ENCODE peak calls at places on chromosomes 1 and 21, in eight cellular contexts. V is Calu3; R is pulmonary artery endothelial cell; G is amniotic stem cell; H is activated effector memory CD4-positive, alpha-beta T cell treated with anti-CD3 and anti-CD28 coated beads, Interleukin-2, amount 50 U/mL, for 16 hours; W is CD4-positive, alpha-beta T cell; B is NCI-H1092; L is effector CD4-positive, alpha-beta T cell. U is an unnamed sample.
A peak's percentile ranks its signal among the peaks of the same experiment; 100 is the strongest.

GRCh38 chr1:110673805-110674336 is 869 bp downstream of the KCNA3 start:
- DNase-seq in H (peak; percentile 73), R (no peak), L (peak; percentile 17), B (no peak), G (no peak), W (peak; percentile 17), V (no peak), U (no peak)

GRCh38 chr1:174114788-174115448 is 44.4 kb upstream of the RABGAP1L start:
- DNase-seq in B (no peak), W (no peak), L (no peak), R (peak; percentile 2), V (peak; percentile 56), G (no peak), H (no peak), U (peak; percentile 80)

GRCh38 chr1:109776911-109777310 is 13.2 kb upstream of the EPS8L3 start:
- DNase-seq in W (peak; percentile 62), V (peak; percentile 78), G (peak; percentile 45), L (peak; percentile 65), R (peak; percentile 29), H (peak; percentile 91), B (peak; percentile 73), U (peak; percentile 81)

GRCh38 chr1:201906336-201906735 is 17.6 kb downstream of the SHISA4 start:
- DNase-seq in R (no peak), B (no peak), V (no peak), G (no peak), L (no peak), H (no peak), W (no peak), U (no peak)

GRCh38 chr1:160672118-160672517 is 25.3 kb upstream of the SLAMF1 start:
- DNase-seq in W (no peak), L (no peak), R (no peak), B (no peak), V (no peak), G (no peak), H (no peak), U (no peak)

GRCh38 chr1:177440821-177441220 is 270.1 kb downstream of the BRINP2 start:
- DNase-seq in V (no peak), G (no peak), L (no peak), H (no peak), B (no peak), W (no peak), R (no peak), U (no peak)

GRCh38 chr1:218299416-218299815 is 14.3 kb downstream of the RRP15 start:
- DNase-seq in B (no peak), G (peak; percentile 33), L (no peak), W (no peak), V (no peak), R (no peak), H (no peak), U (peak; percentile 42)

GRCh38 chr1:220908757-220909156 is 29.5 kb downstream of the HLX start:
- DNase-seq in H (no peak), R (no peak), L (no peak), B (no peak), W (no peak), V (peak; percentile 33), G (no peak), U (peak; percentile 56)

GRCh38 chr1:21341517-21342078 is 51.3 kb upstream of the ECE1 start:
- DNase-seq in H (no peak), L (no peak), B (no peak), V (no peak), G (no peak), R (no peak), W (no peak), U (no peak)

GRCh38 chr1:111323231-111323630 is 32.6 kb downstream of the CHIA start:
- DNase-seq in R (no peak), H (no peak), G (no peak), W (no peak), L (no peak), V (no peak), B (no peak), U (no peak)

GRCh38 chr21:33078907-33079582 is 9.1 kb downstream of the OLIG1 start:
- DNase-seq in G (no peak), V (peak; percentile 72), L (no peak), W (no peak), R (no peak), H (peak; percentile 62), B (no peak), U (peak; percentile 81)

GRCh38 chr1:26391450-26391849 is 18.9 kb upstream of the ZNF683 start:
- DNase-seq in V (peak; percentile 39), H (peak; percentile 71), B (peak; percentile 5), L (peak; percentile 17), R (no peak), G (no peak), W (peak; percentile 42), U (peak; percentile 66)

GRCh38 chr1:98325646-98326441 is 335.7 kb upstream of the SNX7 start:
- DNase-seq in G (peak; percentile 67), W (no peak), B (no peak), V (peak; percentile 81), R (no peak), L (no peak), H (no peak), U (no peak)

GRCh38 chr1:117059334-117059677 is 820 bp upstream of the TTF2 start:
- DNase-seq in L (peak; percentile 53), V (peak; percentile 57), G (no peak), B (peak; percentile 57), R (no peak), H (peak; percentile 88), W (peak; percentile 58), U (no peak)

GRCh38 chr1:114462341-114462740 is 48.7 kb downstream of the TRIM33 start:
- DNase-seq in B (no peak), R (no peak), H (no peak), G (no peak), W (no peak), L (no peak), V (no peak), U (no peak)

GRCh38 chr21:38438476-38438893 is 59.8 kb downstream of the ERG start:
- DNase-seq in W (no peak), G (no peak), L (no peak), V (peak; percentile 6), B (no peak), H (no peak), R (peak; percentile 64), U (peak; percentile 30)

GRCh38 chr1:99685516-99686180 is 39.7 kb downstream of the PALMD start:
- DNase-seq in G (peak; percentile 69), V (peak; percentile 70), R (peak; percentile 77), B (peak; percentile 54), L (no peak), W (peak; percentile 3), H (peak; percentile 70), U (peak; percentile 71)

GRCh38 chr1:226407497-226408284 is at the start of gene PARP1:
- DNase-seq in B (peak; percentile 83), V (peak; percentile 95), L (peak; percentile 79), G (peak; percentile 74), H (peak; percentile 96), R (peak; percentile 27), W (peak; percentile 81), U (peak; percentile 92)

GRCh38 chr1:203722925-203723324 is 42.1 kb upstream of the LAX1 start:
- DNase-seq in V (no peak), R (no peak), B (no peak), G (no peak), H (no peak), L (no peak), W (no peak), U (no peak)

GRCh38 chr21:46126321-46127238 is 28.7 kb downstream of the COL6A2 start:
- DNase-seq in L (no peak), V (no peak), H (no peak), G (no peak), W (no peak), B (no peak), R (no peak), U (no peak)

GRCh38 chr1:29991025-29991424 is 732.4 kb downstream of the MATN1 start:
- DNase-seq in V (no peak), R (no peak), B (no peak), H (no peak), L (no peak), W (no peak), G (no peak), U (no peak)

GRCh38 chr21:31803039-31804007 is 69.5 kb upstream of the HUNK start:
- DNase-seq in V (no peak), W (no peak), L (no peak), G (no peak), H (no peak), B (no peak), R (no peak), U (no peak)

GRCh38 chr1:18582890-18583289 is 47.8 kb upstream of the PAX7 start:
- DNase-seq in L (no peak), B (no peak), W (no peak), V (no peak), R (no peak), H (no peak), G (no peak), U (no peak)

GRCh38 chr1:200147094-200147493 is 119.6 kb downstream of the NR5A2 start:
- DNase-seq in V (no peak), R (no peak), G (no peak), B (no peak), L (no peak), W (no peak), H (no peak), U (no peak)

GRCh38 chr1:91883470-91883869 is 2.5 kb downstream of the TGFBR3 start:
- DNase-seq in W (no peak), H (no peak), L (no peak), V (no peak), B (no peak), G (no peak), R (peak; percentile 65), U (peak; percentile 28)

GRCh38 chr21:31874817-31875216 is 2.0 kb downstream of the HUNK start:
- DNase-seq in G (no peak), L (no peak), V (peak; percentile 5), R (no peak), H (no peak), B (no peak), W (no peak), U (no peak)

GRCh38 chr1:178119623-178120022 is 25.7 kb downstream of the RASAL2 start:
- DNase-seq in H (no peak), B (no peak), G (no peak), L (no peak), R (no peak), V (peak; percentile 44), W (no peak), U (peak; percentile 89)

GRCh38 chr1:4634793-4635406 is 19.5 kb upstream of the AJAP1 start:
- DNase-seq in B (no peak), R (no peak), W (no peak), H (no peak), L (no peak), G (no peak), V (no peak), U (no peak)

GRCh38 chr1:64183380-64183984 is 19.9 kb upstream of the UBE2U start:
- DNase-seq in G (no peak), H (no peak), V (no peak), W (no peak), R (no peak), B (no peak), L (no peak), U (no peak)

U was measured in KBM-7.